ENCODE peak calls at places on chromosomes 6 and 20, in six cellular contexts. J is H1, N is GM12891, H is HepG2, W is GM12878, S is K562. M is an unnamed sample.
A peak's percentile ranks its signal among the peaks of the same experiment; 100 is the strongest.

GRCh38 chr6:29908341-29908662 is 34.0 kb upstream of the HLA-A start:
- DNase-seq in J (no peak), N (no peak), H (no peak), W (no peak), S (no peak), M (no peak)

GRCh38 chr20:19812696-19813095 is 54.6 kb downstream of the RIN2 start:
- DNase-seq in J (no peak), N (no peak), H (no peak), W (no peak), S (no peak), M (no peak)

GRCh38 chr6:5767471-5767870 is 239.3 kb downstream of the NRN1 start:
- DNase-seq in J (no peak), N (no peak), H (no peak), W (no peak), S (no peak), M (no peak)

GRCh38 chr6:46452312-46452917 is 38.8 kb downstream of the RCAN2 start:
- DNase-seq in J (no peak), N (no peak), H (no peak), W (no peak), S (no peak), M (no peak)

GRCh38 chr6:15657290-15657689 is 5.5 kb downstream of the DTNBP1 start:
- DNase-seq in J (no peak), N (no peak), H (no peak), W (no peak), S (no peak), M (no peak)

GRCh38 chr6:41497994-41498393 is 48.2 kb upstream of the FOXP4 start:
- DNase-seq in J (no peak), N (no peak), H (no peak), W (no peak), S (no peak), M (no peak)

GRCh38 chr6:35489995-35490791 is 6.7 kb downstream of the TEAD3 start:
- DNase-seq in J (no peak), N (no peak), H (no peak), W (no peak), S (peak; percentile 85), M (no peak)

GRCh38 chr6:53257001-53257400 is 91.7 kb downstream of the ELOVL5 start:
- DNase-seq in J (no peak), N (no peak), H (no peak), W (no peak), S (no peak), M (no peak)

GRCh38 chr20:4045741-4046140 is 30.4 kb upstream of the RNF24 start:
- DNase-seq in J (no peak), N (no peak), H (no peak), W (no peak), S (no peak), M (no peak)

GRCh38 chr20:48603116-48603818 is 224.5 kb downstream of the PREX1 start:
- DNase-seq in J (no peak), N (no peak), H (no peak), W (no peak), S (no peak), M (no peak)

GRCh38 chr6:129679250-129679649 is 30.7 kb downstream of the ARHGAP18 start:
- DNase-seq in J (no peak), N (no peak), H (no peak), W (no peak), S (no peak), M (no peak)

GRCh38 chr20:44026932-44027685 is 112.5 kb downstream of the TOX2 start:
- DNase-seq in J (no peak), N (no peak), H (no peak), W (no peak), S (no peak), M (no peak)

GRCh38 chr6:36851149-36851614 is 11.9 kb upstream of the CPNE5 start:
- DNase-seq in J (peak; percentile 71), N (no peak), H (peak; percentile 69), W (no peak), S (peak; percentile 84), M (no peak)

GRCh38 chr6:138036955-138037592 is 70.1 kb downstream of the PERP start:
- DNase-seq in J (no peak), N (no peak), H (no peak), W (no peak), S (no peak), M (no peak)

GRCh38 chr6:11431455-11431937 is 106.1 kb upstream of the TMEM170B start:
- DNase-seq in J (no peak), N (no peak), H (peak; percentile 75), W (no peak), S (no peak), M (no peak)

GRCh38 chr6:41824571-41825569 is 37.4 kb downstream of the TOMM6 start:
- DNase-seq in J (no peak), N (no peak), H (no peak), W (no peak), S (no peak), M (no peak)

GRCh38 chr6:116530436-116530835 is 15.0 kb downstream of the TRAPPC3L start:
- DNase-seq in J (no peak), N (no peak), H (peak; percentile 14), W (no peak), S (no peak), M (no peak)

GRCh38 chr6:89239338-89239737 is 22.2 kb upstream of the GABRR1 start:
- DNase-seq in J (no peak), N (no peak), H (no peak), W (no peak), S (no peak), M (no peak)

GRCh38 chr6:166927240-166927941 is 29.0 kb downstream of the RNASET2 start:
- DNase-seq in J (no peak), N (no peak), H (no peak), W (no peak), S (no peak), M (no peak)

GRCh38 chr6:106117579-106117978 is 31.4 kb downstream of the PRDM1 start:
- DNase-seq in J (no peak), N (no peak), H (no peak), W (no peak), S (no peak), M (no peak)

GRCh38 chr6:45577836-45578504 is 200.2 kb upstream of the SUPT3H start:
- DNase-seq in J (peak; percentile 28), N (no peak), H (no peak), W (no peak), S (no peak), M (no peak)

GRCh38 chr6:154187203-154187602 is 148.2 kb downstream of the OPRM1 start:
- DNase-seq in J (no peak), N (no peak), H (no peak), W (no peak), S (no peak), M (no peak)

GRCh38 chr20:32602273-32602672 is 17.1 kb upstream of the NOL4L start:
- DNase-seq in J (no peak), N (no peak), H (no peak), W (no peak), S (no peak), M (no peak)

GRCh38 chr6:120681204-120681603 is 653.1 kb downstream of the TBC1D32 start:
- DNase-seq in J (no peak), N (no peak), H (no peak), W (no peak), S (no peak), M (no peak)

GRCh38 chr6:70108230-70108629 is 194.7 kb downstream of the COL9A1 start:
- DNase-seq in J (no peak), N (peak; percentile 7), H (peak; percentile 19), W (peak; percentile 21), S (peak; percentile 55), M (no peak)

GRCh38 chr20:37458761-37459160 is 62.3 kb upstream of the NNAT start:
- DNase-seq in J (no peak), N (no peak), H (no peak), W (no peak), S (no peak), M (no peak)

GRCh38 chr20:37456948-37457347 is 64.1 kb upstream of the NNAT start:
- DNase-seq in J (no peak), N (no peak), H (no peak), W (no peak), S (no peak), M (no peak)

GRCh38 chr20:37455659-37456058 is 65.4 kb upstream of the NNAT start:
- DNase-seq in J (no peak), N (no peak), H (no peak), W (no peak), S (no peak), M (no peak)

GRCh38 chr20:37454636-37455035 is 66.4 kb upstream of the NNAT start:
- DNase-seq in J (no peak), N (no peak), H (no peak), W (no peak), S (no peak), M (no peak)

GRCh38 chr20:37457928-37458327 is 63.1 kb upstream of the NNAT start:
- DNase-seq in J (no peak), N (no peak), H (no peak), W (no peak), S (no peak), M (no peak)
- TF ChIP-seq TAF1 in J (no peak), N (no peak), H (no peak), W (no peak), S (no peak), M (no peak)

DNA sequence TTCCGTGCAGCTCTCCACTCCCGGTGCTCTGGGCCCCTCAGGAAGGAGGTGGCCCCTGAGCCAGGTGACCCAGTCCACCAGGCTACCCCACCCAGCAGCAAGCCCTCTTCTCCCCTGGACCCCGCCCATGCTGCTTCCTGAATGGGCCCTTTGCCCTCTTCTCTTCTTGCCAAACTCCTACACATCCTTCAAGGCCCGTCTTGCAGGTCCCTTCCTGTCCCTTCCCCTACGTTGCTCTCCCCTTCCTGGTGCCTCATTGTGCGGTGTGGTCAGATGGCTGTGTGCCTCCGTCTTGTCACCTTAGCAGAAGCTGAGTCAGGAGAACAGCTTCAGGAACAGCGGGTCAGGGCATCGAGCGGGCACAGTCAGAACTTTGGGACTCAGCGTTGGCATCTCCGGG is 3.4 kb upstream of the GATA5 start:
- DNase-seq in J (no peak), N (no peak), H (no peak), W (no peak), S (no peak), M (no peak)
- TF ChIP-seq POLR2AphosphoS5 in J (no peak), N (no peak), H (no peak), W (no peak), S (no peak), M (no peak)

GRCh38 chr20:40689100-40689942 is at the start of gene MAFB:
- DNase-seq in J (peak; percentile 90), N (peak; percentile 58), H (peak; percentile 74), W (no peak), S (peak; percentile 37), M (peak; percentile 58)
- TF ChIP-seq POLR2A in J (peak; percentile 88), N (no peak), H (no peak), W (peak; percentile 83), S (no peak), M (peak; percentile 35)

DNA sequence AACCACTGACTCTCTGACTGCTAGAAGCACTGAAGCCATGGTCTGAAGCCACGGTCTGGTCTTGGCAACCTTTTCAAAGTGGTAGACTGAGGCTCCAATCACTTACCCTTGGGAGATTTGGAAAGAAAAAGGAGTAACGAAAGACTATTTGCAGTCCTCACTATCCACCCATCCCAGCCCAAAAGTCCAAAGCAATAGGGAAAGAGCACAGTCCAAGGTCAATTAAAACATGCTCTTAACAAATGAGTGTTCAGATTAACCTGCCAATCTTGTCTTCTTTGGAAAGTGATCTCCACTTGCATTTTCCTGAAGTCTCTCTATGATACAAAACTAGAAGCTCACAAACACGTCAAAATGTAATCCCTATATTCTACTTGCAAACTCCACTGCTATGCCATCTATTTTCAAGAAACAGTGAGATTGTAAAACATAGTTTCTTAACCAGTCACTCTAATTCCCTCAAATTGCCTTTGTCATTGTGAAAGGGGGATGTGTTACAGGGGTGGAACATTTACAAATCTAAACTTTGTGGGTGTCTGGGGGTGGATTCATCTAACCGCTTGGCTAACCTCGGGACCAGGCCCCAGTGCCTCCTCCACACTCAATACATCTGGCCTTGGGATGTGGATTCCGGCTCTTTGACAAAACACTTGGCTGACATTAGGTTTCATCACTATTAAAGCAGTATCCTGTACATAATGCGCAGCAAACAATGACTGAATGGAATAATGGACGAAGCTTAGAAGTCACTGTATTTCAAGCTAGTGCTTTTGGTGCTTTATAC is 56.4 kb downstream of the B4GALT5 start:
- DNase-seq in J (no peak), N (no peak), H (no peak), W (no peak), S (no peak), M (no peak)
- TF ChIP-seq TAF1 in J (no peak), N (no peak), H (no peak), W (no peak), S (no peak), M (no peak)